ENCODE peak calls at places on chromosomes 7 and 10, in ten cellular contexts. One of them, this sample, is unnamed.

GRCh38 chr7:27154901-27155815 is 1.3 kb downstream of the HOXA7 start:
- DNase-seq in HS-5: no peak
- DNase-seq in bronchial epithelial cell: peak
- DNase-seq in left cardiac atrium: no peak
- DNase-seq in AG08395: no peak
- DNase-seq in effector memory CD8-positive, alpha-beta T cell: no peak
- DNase-seq in ovary: no peak
- DNase-seq in posterior vena cava: peak
- DNase-seq in hippocampal formation: no peak
- DNase-seq in activated CD4-positive, alpha-beta T cell treated with anti-CD3 and anti-CD28 coated beads for 48 hours: peak
- DNase-seq in this sample: no peak

GRCh38 chr7:82906502-82906901 is 256.2 kb downstream of the PCLO start:
- DNase-seq in HS-5: no peak
- DNase-seq in bronchial epithelial cell: no peak
- DNase-seq in left cardiac atrium: no peak
- DNase-seq in AG08395: no peak
- DNase-seq in effector memory CD8-positive, alpha-beta T cell: no peak
- DNase-seq in ovary: no peak
- DNase-seq in posterior vena cava: no peak
- DNase-seq in hippocampal formation: no peak
- DNase-seq in activated CD4-positive, alpha-beta T cell treated with anti-CD3 and anti-CD28 coated beads for 48 hours: no peak
- DNase-seq in this sample: no peak

GRCh38 chr7:66110861-66111260 is 3.8 kb upstream of the CRCP start:
- DNase-seq in HS-5: peak
- DNase-seq in bronchial epithelial cell: peak
- DNase-seq in left cardiac atrium: no peak
- DNase-seq in AG08395: peak
- DNase-seq in effector memory CD8-positive, alpha-beta T cell: no peak
- DNase-seq in ovary: no peak
- DNase-seq in posterior vena cava: no peak
- DNase-seq in hippocampal formation: no peak
- DNase-seq in activated CD4-positive, alpha-beta T cell treated with anti-CD3 and anti-CD28 coated beads for 48 hours: peak
- DNase-seq in this sample: no peak

GRCh38 chr7:21828846-21829245 is 116.9 kb downstream of the CDCA7L start:
- DNase-seq in HS-5: no peak
- DNase-seq in bronchial epithelial cell: no peak
- DNase-seq in left cardiac atrium: no peak
- DNase-seq in AG08395: no peak
- DNase-seq in effector memory CD8-positive, alpha-beta T cell: no peak
- DNase-seq in ovary: no peak
- DNase-seq in posterior vena cava: no peak
- DNase-seq in hippocampal formation: no peak
- DNase-seq in activated CD4-positive, alpha-beta T cell treated with anti-CD3 and anti-CD28 coated beads for 48 hours: no peak
- DNase-seq in this sample: no peak

GRCh38 chr7:91894781-91895480 is 14.4 kb upstream of the MTERF1 start:
- DNase-seq in HS-5: no peak
- DNase-seq in bronchial epithelial cell: no peak
- DNase-seq in left cardiac atrium: no peak
- DNase-seq in AG08395: no peak
- DNase-seq in effector memory CD8-positive, alpha-beta T cell: no peak
- DNase-seq in ovary: no peak
- DNase-seq in posterior vena cava: no peak
- DNase-seq in hippocampal formation: no peak
- DNase-seq in activated CD4-positive, alpha-beta T cell treated with anti-CD3 and anti-CD28 coated beads for 48 hours: no peak
- DNase-seq in this sample: no peak

GRCh38 chr7:18109762-18110161 is 82.1 kb upstream of the PRPS1L1 start:
- DNase-seq in HS-5: no peak
- DNase-seq in bronchial epithelial cell: peak
- DNase-seq in left cardiac atrium: no peak
- DNase-seq in AG08395: no peak
- DNase-seq in effector memory CD8-positive, alpha-beta T cell: no peak
- DNase-seq in ovary: no peak
- DNase-seq in posterior vena cava: no peak
- DNase-seq in hippocampal formation: no peak
- DNase-seq in activated CD4-positive, alpha-beta T cell treated with anti-CD3 and anti-CD28 coated beads for 48 hours: no peak
- DNase-seq in this sample: no peak

GRCh38 chr7:106820321-106821217 is 44.5 kb upstream of the PIK3CG start:
- DNase-seq in HS-5: no peak
- DNase-seq in bronchial epithelial cell: no peak
- DNase-seq in left cardiac atrium: no peak
- DNase-seq in AG08395: no peak
- DNase-seq in effector memory CD8-positive, alpha-beta T cell: no peak
- DNase-seq in ovary: no peak
- DNase-seq in posterior vena cava: no peak
- DNase-seq in hippocampal formation: no peak
- DNase-seq in activated CD4-positive, alpha-beta T cell treated with anti-CD3 and anti-CD28 coated beads for 48 hours: no peak
- DNase-seq in this sample: no peak

GRCh38 chr7:22943997-22944396 is 69.9 kb downstream of the HYCC1 start:
- DNase-seq in HS-5: no peak
- DNase-seq in bronchial epithelial cell: peak
- DNase-seq in left cardiac atrium: no peak
- DNase-seq in AG08395: peak
- DNase-seq in effector memory CD8-positive, alpha-beta T cell: no peak
- DNase-seq in ovary: no peak
- DNase-seq in posterior vena cava: no peak
- DNase-seq in hippocampal formation: no peak
- DNase-seq in activated CD4-positive, alpha-beta T cell treated with anti-CD3 and anti-CD28 coated beads for 48 hours: no peak
- DNase-seq in this sample: no peak

GRCh38 chr7:74542558-74543117 is 88.9 kb downstream of the GTF2IRD1 start:
- DNase-seq in HS-5: no peak
- DNase-seq in bronchial epithelial cell: peak
- DNase-seq in left cardiac atrium: peak
- DNase-seq in AG08395: no peak
- DNase-seq in effector memory CD8-positive, alpha-beta T cell: no peak
- DNase-seq in ovary: peak
- DNase-seq in posterior vena cava: no peak
- DNase-seq in hippocampal formation: no peak
- DNase-seq in activated CD4-positive, alpha-beta T cell treated with anti-CD3 and anti-CD28 coated beads for 48 hours: no peak
- DNase-seq in this sample: no peak

GRCh38 chr10:98339790-98340189 is 71.8 kb upstream of the LOXL4 start:
- DNase-seq in HS-5: no peak
- DNase-seq in bronchial epithelial cell: no peak
- DNase-seq in left cardiac atrium: no peak
- DNase-seq in AG08395: no peak
- DNase-seq in effector memory CD8-positive, alpha-beta T cell: peak
- DNase-seq in ovary: no peak
- DNase-seq in posterior vena cava: no peak
- DNase-seq in hippocampal formation: peak
- DNase-seq in activated CD4-positive, alpha-beta T cell treated with anti-CD3 and anti-CD28 coated beads for 48 hours: no peak
- DNase-seq in this sample: no peak

GRCh38 chr10:79349072-79349491 is 1.8 kb downstream of the PPIF start:
- DNase-seq in HS-5: no peak
- DNase-seq in bronchial epithelial cell: no peak
- DNase-seq in left cardiac atrium: no peak
- DNase-seq in AG08395: no peak
- DNase-seq in effector memory CD8-positive, alpha-beta T cell: no peak
- DNase-seq in ovary: no peak
- DNase-seq in posterior vena cava: peak
- DNase-seq in hippocampal formation: no peak
- DNase-seq in activated CD4-positive, alpha-beta T cell treated with anti-CD3 and anti-CD28 coated beads for 48 hours: no peak
- DNase-seq in this sample: no peak

GRCh38 chr7:114885836-114886235 is 36.1 kb upstream of the MDFIC start:
- DNase-seq in HS-5: no peak
- DNase-seq in bronchial epithelial cell: peak
- DNase-seq in left cardiac atrium: no peak
- DNase-seq in AG08395: peak
- DNase-seq in effector memory CD8-positive, alpha-beta T cell: no peak
- DNase-seq in ovary: no peak
- DNase-seq in posterior vena cava: no peak
- DNase-seq in hippocampal formation: no peak
- DNase-seq in activated CD4-positive, alpha-beta T cell treated with anti-CD3 and anti-CD28 coated beads for 48 hours: no peak
- DNase-seq in this sample: no peak

GRCh38 chr10:83539528-83540308 is 599.6 kb upstream of the GHITM start:
- DNase-seq in HS-5: no peak
- DNase-seq in bronchial epithelial cell: peak
- DNase-seq in left cardiac atrium: peak
- DNase-seq in AG08395: peak
- DNase-seq in effector memory CD8-positive, alpha-beta T cell: no peak
- DNase-seq in ovary: peak
- DNase-seq in posterior vena cava: peak
- DNase-seq in hippocampal formation: peak
- DNase-seq in activated CD4-positive, alpha-beta T cell treated with anti-CD3 and anti-CD28 coated beads for 48 hours: no peak
- DNase-seq in this sample: peak

GRCh38 chr7:104126411-104126841 is 81.4 kb downstream of the ORC5 start:
- DNase-seq in HS-5: no peak
- DNase-seq in bronchial epithelial cell: no peak
- DNase-seq in left cardiac atrium: no peak
- DNase-seq in AG08395: no peak
- DNase-seq in effector memory CD8-positive, alpha-beta T cell: no peak
- DNase-seq in ovary: no peak
- DNase-seq in posterior vena cava: no peak
- DNase-seq in hippocampal formation: no peak
- DNase-seq in activated CD4-positive, alpha-beta T cell treated with anti-CD3 and anti-CD28 coated beads for 48 hours: no peak
- DNase-seq in this sample: no peak

GRCh38 chr7:157471259-157472125 is 134.7 kb downstream of the DNAJB6 start:
- DNase-seq in HS-5: no peak
- DNase-seq in bronchial epithelial cell: no peak
- DNase-seq in left cardiac atrium: no peak
- DNase-seq in AG08395: no peak
- DNase-seq in effector memory CD8-positive, alpha-beta T cell: no peak
- DNase-seq in ovary: no peak
- DNase-seq in posterior vena cava: no peak
- DNase-seq in hippocampal formation: peak
- DNase-seq in activated CD4-positive, alpha-beta T cell treated with anti-CD3 and anti-CD28 coated beads for 48 hours: peak
- DNase-seq in this sample: peak

This sample was measured in occipital lobe.